ENCODE peak calls at places on chromosomes 13 and 19, in five cellular contexts. E, L, X, S and H are unnamed samples.
A peak's percentile ranks its signal among the peaks of the same experiment; 100 is the strongest.

GRCh38 chr13:79621902-79622301 is 140.9 kb downstream of the NDFIP2 start:
- DNase-seq in L (no peak), E (no peak), X (no peak), S (no peak), H (no peak)

GRCh38 chr13:100234006-100234405 is 145.1 kb downstream of the PCCA start:
- DNase-seq in S (no peak), E (no peak), L (no peak), X (no peak), H (no peak)

GRCh38 chr13:21060063-21060826 is 1.1 kb downstream of the LATS2 start:
- DNase-seq in X (no peak), E (no peak), L (no peak), S (peak; percentile 62), H (peak; percentile 45)

GRCh38 chr19:44142014-44142523 is 715 bp downstream of the ZNF234 start:
- DNase-seq in L (peak; percentile 2), X (peak; percentile 14), E (no peak), S (peak; percentile 45), H (peak; percentile 14)

GRCh38 chr19:23957660-23958281 is 43.1 kb downstream of the ZNF726 start:
- DNase-seq in X (no peak), L (no peak), S (no peak), E (no peak), H (peak; percentile 11)

GRCh38 chr19:38062959-38063786 is 156.2 kb downstream of the SIPA1L3 start:
- DNase-seq in S (no peak), X (peak; percentile 42), E (no peak), L (no peak), H (no peak)

GRCh38 chr13:49214917-49215376 is 5.2 kb upstream of the MLNR start:
- DNase-seq in L (peak; percentile 78), X (no peak), E (no peak), S (peak; percentile 59), H (no peak)

GRCh38 chr13:25420161-25420560 is 48.4 kb downstream of the ATP8A2 start:
- DNase-seq in X (no peak), L (no peak), E (no peak), S (no peak), H (no peak)

GRCh38 chr19:46515879-46516350 is 20.2 kb upstream of the PNMA8B start:
- DNase-seq in L (peak; percentile 23), X (peak; percentile 80), S (peak; percentile 49), E (no peak), H (peak; percentile 89)

GRCh38 chr19:42596391-42597071 is 1.8 kb upstream of the CEACAM8 start:
- DNase-seq in L (no peak), S (peak; percentile 82), E (no peak), X (peak; percentile 74), H (peak; percentile 36)

GRCh38 chr19:24060687-24061356 is 26.2 kb upstream of the ZNF254 start:
- DNase-seq in X (no peak), E (no peak), S (no peak), L (no peak), H (no peak)

GRCh38 chr13:23469901-23470525 is 36.5 kb upstream of the SACS start:
- DNase-seq in E (no peak), L (no peak), X (no peak), S (no peak), H (no peak)

GRCh38 chr13:19984430-19985218 is 26.1 kb downstream of the ZMYM2 start:
- DNase-seq in L (peak; percentile 16), E (peak; percentile 50), X (no peak), S (no peak), H (peak; percentile 18)

GRCh38 chr13:101649490-101650126 is 197.1 kb downstream of the ITGBL1 start:
- DNase-seq in E (no peak), X (no peak), S (no peak), L (no peak), H (peak; percentile 83)

GRCh38 chr19:2270572-2271515 is 11.1 kb downstream of the PEAK3 start:
- DNase-seq in L (peak; percentile 44), E (no peak), S (no peak), X (peak; percentile 73), H (peak; percentile 46)

GRCh38 chr19:55624109-55625003 is at the start of gene ZNF784:
- DNase-seq in E (no peak), X (peak; percentile 97), S (peak; percentile 95), L (peak; percentile 82), H (peak; percentile 89)

GRCh38 chr13:91627952-91628739 is 229.7 kb downstream of the GPC5 start:
- DNase-seq in S (no peak), L (no peak), X (no peak), E (no peak), H (no peak)

GRCh38 chr13:79799049-79799448 is 318.1 kb downstream of the NDFIP2 start:
- DNase-seq in E (no peak), L (no peak), X (no peak), S (no peak), H (no peak)

GRCh38 chr13:57569981-57570380 is 61.6 kb upstream of the PCDH17 start:
- DNase-seq in E (no peak), X (no peak), S (no peak), L (no peak), H (no peak)

GRCh38 chr19:41206456-41206855 is 12.6 kb upstream of the AXL start:
- DNase-seq in S (no peak), E (no peak), X (no peak), L (no peak), H (no peak)

GRCh38 chr13:52701728-52702480 is 37.7 kb downstream of the CNMD start:
- DNase-seq in X (no peak), L (no peak), S (no peak), E (no peak), H (no peak)

GRCh38 chr13:36801035-36801434 is 18.0 kb upstream of the RFXAP start:
- DNase-seq in S (no peak), E (no peak), X (no peak), L (no peak), H (no peak)

GRCh38 chr19:40717880-40718773 is 1.2 kb downstream of the ITPKC start:
- DNase-seq in X (peak; percentile 38), E (no peak), L (peak; percentile 18), S (no peak), H (peak; percentile 51)

GRCh38 chr13:21670883-21671792 is at the start of gene FGF9:
- DNase-seq in S (peak; percentile 83), E (peak; percentile 7), X (peak; percentile 78), L (peak; percentile 31), H (peak; percentile 69)

GRCh38 chr13:51832471-51833152 is 12.4 kb downstream of the TMEM272 start:
- DNase-seq in L (no peak), X (no peak), S (no peak), E (no peak), H (peak; percentile 20)

GRCh38 chr19:3981736-3982681 is 3.3 kb downstream of the EEF2 start:
- DNase-seq in S (no peak), E (no peak), L (no peak), X (no peak), H (no peak)

GRCh38 chr13:95745752-95746151 is 68.8 kb downstream of the DNAJC3 start:
- DNase-seq in S (no peak), X (no peak), L (no peak), E (no peak), H (no peak)

GRCh38 chr13:39616087-39616694 is 13.2 kb upstream of the LHFPL6 start:
- DNase-seq in E (no peak), S (no peak), L (peak; percentile 56), X (peak; percentile 51), H (peak; percentile 54)

GRCh38 chr19:39765091-39766076 is 13.3 kb upstream of the LEUTX start:
- DNase-seq in X (peak; percentile 54), S (peak; percentile 77), E (no peak), L (peak; percentile 48), H (peak; percentile 82)

GRCh38 chr13:33193428-33193974 is 92.1 kb downstream of the STARD13 start:
- DNase-seq in X (no peak), E (no peak), S (no peak), L (no peak), H (no peak)

GRCh38 chr13:33188093-33188882 is 97.3 kb downstream of the STARD13 start:
- DNase-seq in X (no peak), S (no peak), E (peak; percentile 79), L (no peak), H (no peak)

GRCh38 chr13:33189470-33189869 is 96.1 kb downstream of the STARD13 start:
- DNase-seq in E (no peak), S (no peak), X (no peak), L (no peak), H (no peak)

GRCh38 chr13:33194820-33195692 is 90.5 kb downstream of the STARD13 start:
- DNase-seq in E (peak; percentile 99), L (peak; percentile 73), X (no peak), S (no peak), H (no peak)

GRCh38 chr13:33191425-33192221 is 93.9 kb downstream of the STARD13 start:
- DNase-seq in S (no peak), L (no peak), X (no peak), E (no peak), H (no peak)
- TF ChIP-seq HDAC2 in S (no peak), L (no peak), X (no peak), E (no peak), H (no peak)

DNA sequence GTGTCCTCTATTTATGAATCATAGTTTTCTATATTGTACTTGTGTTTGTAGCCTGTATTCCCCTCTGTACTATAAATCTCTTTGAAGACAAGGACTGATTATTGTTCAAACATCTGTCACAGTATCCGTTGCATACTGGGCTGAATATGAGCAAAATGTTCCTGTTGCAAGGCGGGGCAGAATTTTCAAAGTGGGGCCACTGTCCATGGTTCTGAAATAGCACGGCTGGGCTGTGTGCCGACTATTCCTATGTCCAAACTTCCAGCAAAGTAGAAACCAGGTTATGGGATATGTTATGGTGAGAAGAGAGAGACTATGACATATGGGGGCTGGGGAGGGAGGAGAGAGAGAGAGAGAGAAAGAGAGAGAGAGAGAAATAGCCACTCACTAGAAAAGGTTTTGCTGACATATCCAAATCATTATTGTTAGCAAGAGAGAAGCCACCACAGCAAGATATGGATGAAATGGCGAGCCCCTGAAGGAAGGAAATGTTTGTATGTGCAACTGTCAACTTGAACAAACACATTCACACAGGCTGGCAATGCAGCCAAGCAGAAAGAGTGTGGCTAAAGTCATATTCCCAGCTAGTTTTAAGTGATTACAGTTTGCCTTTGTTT is 107.0 kb upstream of the GPR12 start:
- DNase-seq in L (no peak), X (peak; percentile 29), S (peak; percentile 62), E (no peak), H (peak; percentile 5)
- TF ChIP-seq HDAC2 in L (no peak), X (no peak), S (no peak), E (no peak), H (no peak)

DNA sequence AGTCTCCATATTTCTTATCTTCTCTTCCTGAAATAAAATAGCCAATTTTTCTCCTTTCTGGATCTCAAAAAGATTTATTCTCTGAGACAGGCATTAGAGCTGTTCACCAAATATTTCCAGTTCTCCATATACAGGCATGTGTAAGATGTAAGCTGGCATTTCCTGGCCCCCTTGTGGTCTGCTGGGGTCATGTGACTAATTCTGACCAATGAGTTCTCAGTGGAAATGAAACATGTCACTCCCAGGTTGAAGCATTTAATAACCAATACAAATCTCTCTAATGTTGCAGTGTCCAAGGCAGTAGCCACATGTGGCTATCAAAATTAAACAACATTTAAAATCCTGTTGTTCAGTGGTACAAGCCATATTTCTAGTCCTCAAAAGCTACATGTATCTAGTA is 14.8 kb upstream of the CACNA1A start:
- DNase-seq in E (no peak), S (no peak), L (no peak), X (peak; percentile 61), H (no peak)
- TF ChIP-seq HDAC2 in E (no peak), S (no peak), L (no peak), X (no peak), H (no peak)

GRCh38 chr19:35107541-35107939 is 8.1 kb upstream of the FXYD3 start:
- DNase-seq in E (no peak), S (no peak), L (peak; percentile 90), X (peak; percentile 67), H (peak; percentile 55)
- TF ChIP-seq HDAC2 in E (no peak), S (no peak), L (peak; percentile 35), X (no peak), H (no peak)